ENCODE peak calls at places on chromosomes 12 and 14, in ten cellular contexts. H, Y, A, S, C, I, Z, N, G and L are unnamed samples.

GRCh38 chr12:587132-587531 is 76.1 kb downstream of the NINJ2 start:
- DNase-seq in I (no peak), A (no peak), S (peak; percentile 64), G (no peak), Z (no peak), H (no peak), C (no peak), N (no peak), Y (no peak), L (no peak)

GRCh38 chr12:77995436-77996167 is 164.9 kb downstream of the NAV3 start:
- DNase-seq in N (no peak), Z (no peak), G (no peak), H (no peak), I (peak; percentile 5), Y (no peak), A (no peak), S (no peak), C (no peak), L (no peak)

GRCh38 chr14:87489196-87489819 is 503.7 kb downstream of the GALC start:
- DNase-seq in C (no peak), Z (no peak), S (no peak), G (no peak), A (no peak), I (no peak), N (no peak), Y (no peak), H (no peak), L (no peak)

GRCh38 chr12:6915023-6915788 is 826 bp downstream of the ENO2 start:
- DNase-seq in A (no peak), S (no peak), G (no peak), C (peak; percentile 51), Z (no peak), Y (no peak), H (no peak), I (no peak), N (no peak), L (peak; percentile 68)

GRCh38 chr14:106845286-106846087 is 1319.1 kb downstream of the TMEM121 start:
- DNase-seq in N (peak; percentile 68), S (no peak), C (peak; percentile 30), H (no peak), Y (no peak), Z (peak; percentile 92), A (peak; percentile 87), G (peak; percentile 70), I (no peak), L (no peak)

GRCh38 chr12:3951380-3952135 is 78.4 kb upstream of the PARP11 start:
- DNase-seq in H (no peak), G (no peak), Y (no peak), I (no peak), S (peak; percentile 34), A (no peak), N (no peak), C (no peak), Z (no peak), L (no peak)

GRCh38 chr12:96197503-96198272 is 3.5 kb downstream of the ELK3 start:
- DNase-seq in I (no peak), H (no peak), G (no peak), N (no peak), C (no peak), S (no peak), A (no peak), Z (no peak), Y (no peak), L (no peak)

GRCh38 chr14:94066089-94066676 is 14.8 kb downstream of the DDX24 start:
- DNase-seq in C (no peak), Y (peak; percentile 46), N (no peak), H (no peak), A (no peak), S (peak; percentile 63), G (no peak), I (no peak), Z (peak; percentile 73), L (no peak)

GRCh38 chr14:94009767-94010166 is 12.7 kb downstream of the CCDC197 start:
- DNase-seq in H (no peak), Z (no peak), Y (no peak), I (no peak), G (no peak), N (no peak), A (no peak), S (no peak), C (no peak), L (no peak)

GRCh38 chr14:63663428-63664142 is 21.9 kb upstream of the WDR89 start:
- DNase-seq in H (no peak), C (no peak), S (no peak), G (no peak), A (no peak), I (no peak), Z (no peak), N (peak; percentile 5), Y (no peak), L (no peak)

GRCh38 chr12:14214495-14214894 is 151.0 kb upstream of the ATF7IP start:
- DNase-seq in H (no peak), S (no peak), Z (no peak), N (no peak), G (no peak), C (no peak), A (no peak), I (no peak), Y (peak; percentile 38), L (no peak)

GRCh38 chr12:110545812-110546211 is 37.3 kb downstream of the PPTC7 start:
- DNase-seq in I (no peak), G (no peak), C (no peak), Z (no peak), A (no peak), S (no peak), N (no peak), H (no peak), Y (no peak), L (no peak)

GRCh38 chr14:70873627-70874026 is 33.6 kb upstream of the PCNX1 start:
- DNase-seq in S (no peak), G (no peak), A (no peak), N (peak; percentile 48), C (no peak), H (no peak), I (no peak), Z (no peak), Y (no peak), L (no peak)

GRCh38 chr12:48994224-48995060 is 4.7 kb downstream of the DDN start:
- DNase-seq in A (no peak), C (no peak), G (no peak), I (no peak), Y (no peak), Z (no peak), H (no peak), N (no peak), S (no peak), L (no peak)

GRCh38 chr14:71300474-71301359 is 393.5 kb downstream of the PCNX1 start:
- DNase-seq in H (no peak), N (no peak), A (no peak), G (no peak), I (no peak), Z (no peak), Y (no peak), S (no peak), C (no peak), L (no peak)

GRCh38 chr14:93965287-93965821 is 11.0 kb downstream of the ASB2 start:
- DNase-seq in H (no peak), S (no peak), A (no peak), I (no peak), Y (no peak), N (no peak), G (no peak), C (no peak), Z (no peak), L (no peak)

GRCh38 chr12:131604146-131604844 is 106.6 kb upstream of the SFSWAP start:
- DNase-seq in Y (no peak), I (no peak), G (no peak), H (no peak), S (no peak), A (no peak), C (no peak), N (peak; percentile 86), Z (peak; percentile 31), L (no peak)

GRCh38 chr12:109093022-109093918 is at the start of gene ALKBH2:
- DNase-seq in S (peak; percentile 98), Z (peak; percentile 95), Y (peak; percentile 96), A (peak; percentile 95), I (peak; percentile 77), G (peak; percentile 94), C (peak; percentile 92), H (peak; percentile 98), N (peak; percentile 96), L (peak; percentile 95)

GRCh38 chr14:43539210-43539609 is 967.9 kb downstream of the FSCB start:
- DNase-seq in N (no peak), Z (no peak), I (no peak), S (no peak), A (no peak), H (no peak), C (no peak), G (no peak), Y (peak; percentile 38), L (no peak)

GRCh38 chr14:100372357-100373048 is 49.4 kb downstream of the SLC25A47 start:
- DNase-seq in N (no peak), Y (peak; percentile 5), A (no peak), C (no peak), G (no peak), I (no peak), S (no peak), Z (no peak), H (no peak), L (peak; percentile 13)
- TF ChIP-seq POLR2A in N (no peak), Y (no peak), A (no peak), C (no peak), G (no peak), I (peak; percentile 38), S (no peak), Z (no peak), H (no peak), L (no peak)

GRCh38 chr14:101927859-101928258 is 36.5 kb upstream of the DYNC1H1 start:
- DNase-seq in N (peak; percentile 90), H (peak; percentile 96), A (peak; percentile 53), Z (peak; percentile 75), Y (peak; percentile 93), S (peak; percentile 94), G (peak; percentile 78), C (peak; percentile 93), I (no peak), L (peak; percentile 40)
- TF ChIP-seq POLR2A in N (no peak), H (no peak), A (no peak), Z (no peak), Y (no peak), S (no peak), G (no peak), C (no peak), I (no peak), L (no peak)

DNA sequence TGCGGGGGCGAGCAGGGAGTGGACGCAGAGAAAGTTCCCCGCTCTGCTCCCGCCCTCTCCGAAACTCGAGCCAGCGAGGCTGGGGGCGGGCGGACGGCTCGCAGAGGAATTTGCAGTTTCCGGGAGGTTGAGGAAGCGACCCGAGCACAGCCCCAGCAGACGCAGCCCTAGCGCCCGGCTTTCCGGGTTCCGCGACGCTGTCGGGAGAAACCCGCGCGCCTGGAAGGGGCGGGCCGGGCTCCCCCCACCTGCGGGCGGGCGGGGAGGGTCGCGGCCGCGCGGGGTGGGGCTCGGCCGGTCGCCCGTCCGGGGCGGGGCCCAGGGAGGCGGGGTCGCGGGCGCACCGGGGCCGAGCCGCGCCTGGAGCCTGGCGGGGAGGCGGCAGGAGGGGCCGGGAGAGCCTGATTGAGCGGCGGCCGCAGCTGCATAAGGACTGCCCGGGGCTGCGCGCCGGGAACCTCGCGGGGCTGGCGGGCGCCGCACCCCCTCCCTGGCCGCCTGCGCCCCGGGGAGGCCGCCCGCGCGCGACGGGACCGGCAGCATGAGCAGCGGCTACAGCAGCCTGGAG is at the start of gene RASSF3:
- DNase-seq in N (peak; percentile 93), Z (peak; percentile 85), H (no peak), Y (peak; percentile 76), C (peak; percentile 74), G (peak; percentile 85), S (peak; percentile 94), A (peak; percentile 82), I (peak; percentile 48), L (peak; percentile 60)
- TF ChIP-seq POLR2A in N (peak; percentile 44), Z (peak; percentile 59), H (peak; percentile 6), Y (peak; percentile 36), C (peak; percentile 74), G (peak; percentile 77), S (no peak), A (no peak), I (peak; percentile 0), L (no peak)

GRCh38 chr12:57518920-57519757 is 1.2 kb downstream of the DDIT3 start:
- DNase-seq in Z (peak; percentile 23), G (no peak), A (peak; percentile 43), Y (peak; percentile 65), C (peak; percentile 56), N (peak; percentile 95), S (peak; percentile 85), H (no peak), I (no peak), L (peak; percentile 74)
- TF ChIP-seq POLR2A in Z (no peak), G (no peak), A (no peak), Y (no peak), C (no peak), N (no peak), S (no peak), H (no peak), I (no peak), L (no peak)